ENCODE peak calls at places on chromosomes 3 and 15, in six cellular contexts. L, E, Z, M, S and P are unnamed samples.

GRCh38 chr3:50390523-50391177 is 31.3 kb upstream of the TMEM115 start:
- DNase-seq in Z (no peak), M (no peak), S (no peak), L (no peak), E (peak), P (no peak)

GRCh38 chr3:25527796-25528195 is 99.7 kb downstream of the RARB start:
- DNase-seq in L (no peak), M (no peak), E (no peak), Z (peak), S (no peak), P (no peak)

GRCh38 chr3:14780927-14781507 is 37.7 kb upstream of the FGD5 start:
- DNase-seq in S (peak), L (peak), M (peak), Z (peak), E (peak), P (peak)

GRCh38 chr3:98793971-98794370 is 30.8 kb downstream of the ST3GAL6 start:
- DNase-seq in L (no peak), S (no peak), M (no peak), Z (no peak), E (no peak), P (no peak)

GRCh38 chr3:197186887-197187588 is 111.4 kb downstream of the DLG1 start:
- DNase-seq in L (peak), S (peak), Z (peak), M (peak), E (no peak), P (peak)

GRCh38 chr15:63407612-63408011 is 26.0 kb upstream of the CA12 start:
- DNase-seq in M (peak), E (no peak), L (no peak), Z (no peak), S (no peak), P (no peak)

GRCh38 chr15:99123706-99124451 is 19.0 kb downstream of the SYNM start:
- DNase-seq in M (peak), L (no peak), S (peak), E (peak), Z (peak), P (peak)

GRCh38 chr3:123412076-123412475 is 36.8 kb downstream of the ADCY5 start:
- DNase-seq in Z (no peak), L (no peak), S (no peak), E (no peak), M (no peak), P (no peak)

GRCh38 chr3:111593666-111594065 is 1.5 kb downstream of the ZBED2 start:
- DNase-seq in S (no peak), M (no peak), E (no peak), Z (no peak), L (no peak), P (no peak)

GRCh38 chr3:34009480-34009844 is 211.0 kb downstream of the PDCD6IP start:
- DNase-seq in M (no peak), Z (peak), L (no peak), E (no peak), S (peak), P (no peak)

GRCh38 chr3:127062926-127063325 is 80.0 kb downstream of the PLXNA1 start:
- DNase-seq in S (no peak), Z (no peak), L (no peak), E (peak), M (no peak), P (no peak)

GRCh38 chr3:27454914-27455313 is 29.3 kb downstream of the SLC4A7 start:
- DNase-seq in L (peak), S (no peak), M (no peak), E (no peak), Z (peak), P (no peak)

GRCh38 chr15:36501063-36501678 is 78.3 kb upstream of the CDIN1 start:
- DNase-seq in M (peak), Z (peak), E (no peak), S (peak), L (peak), P (peak)

GRCh38 chr15:84748274-84749110 is at the start of gene ZNF592:
- DNase-seq in L (peak), Z (peak), M (no peak), E (peak), S (peak), P (peak)

GRCh38 chr3:31065765-31066164 is 171.3 kb upstream of the GADL1 start:
- DNase-seq in L (no peak), Z (no peak), S (no peak), E (no peak), M (no peak), P (no peak)

GRCh38 chr3:17233398-17233800 is 348.6 kb downstream of the PLCL2 start:
- DNase-seq in L (peak), S (peak), E (no peak), M (no peak), Z (peak), P (peak)

GRCh38 chr3:138066383-138066782 is 49.0 kb downstream of the DZIP1L start:
- DNase-seq in E (no peak), Z (no peak), M (no peak), L (peak), S (no peak), P (no peak)

GRCh38 chr15:70096975-70097336 is 761 bp downstream of the TLE3 start:
- DNase-seq in Z (peak), S (no peak), M (no peak), E (no peak), L (peak), P (no peak)

GRCh38 chr3:37935290-37935668 is 55.3 kb upstream of the VILL start:
- DNase-seq in S (no peak), L (no peak), Z (peak), E (no peak), M (peak), P (no peak)

GRCh38 chr15:63497642-63498100 is 6.7 kb upstream of the USP3 start:
- DNase-seq in M (no peak), S (no peak), L (peak), E (no peak), Z (no peak), P (no peak)

GRCh38 chr3:197830967-197831313 is 39.9 kb downstream of the LRCH3 start:
- DNase-seq in S (no peak), M (no peak), E (no peak), Z (no peak), L (no peak), P (no peak)

GRCh38 chr15:85865070-85865684 is 70.5 kb upstream of the KLHL25 start:
- DNase-seq in M (peak), E (no peak), L (peak), S (peak), Z (peak), P (peak)

GRCh38 chr3:53170325-53171108 is 9.5 kb downstream of the PRKCD start:
- DNase-seq in S (no peak), E (no peak), L (peak), Z (no peak), M (no peak), P (no peak)

GRCh38 chr15:72415304-72415703 is 17.2 kb downstream of the TMEM202 start:
- DNase-seq in E (no peak), S (no peak), L (no peak), M (no peak), Z (no peak), P (no peak)

GRCh38 chr15:42650208-42651066 is 75.0 kb downstream of the STARD9 start:
- DNase-seq in E (peak), S (peak), L (peak), Z (peak), M (peak), P (peak)

GRCh38 chr3:106829206-106829605 is 548.0 kb upstream of the CCDC54 start:
- DNase-seq in S (no peak), Z (peak), M (no peak), L (no peak), E (no peak), P (no peak)

GRCh38 chr3:156211583-156211982 is 91.2 kb downstream of the KCNAB1 start:
- DNase-seq in S (peak), M (no peak), L (peak), Z (peak), E (no peak), P (no peak)

GRCh38 chr3:156201411-156202405 is 81.3 kb downstream of the KCNAB1 start:
- DNase-seq in S (no peak), E (no peak), M (no peak), L (no peak), Z (no peak), P (no peak)

GRCh38 chr3:156209631-156210336 is 89.4 kb downstream of the KCNAB1 start:
- DNase-seq in S (no peak), E (no peak), Z (peak), L (no peak), M (no peak), P (no peak)

GRCh38 chr3:156207802-156208685 is 87.7 kb downstream of the KCNAB1 start:
- DNase-seq in Z (peak), E (no peak), S (no peak), M (no peak), L (no peak), P (no peak)

DNA sequence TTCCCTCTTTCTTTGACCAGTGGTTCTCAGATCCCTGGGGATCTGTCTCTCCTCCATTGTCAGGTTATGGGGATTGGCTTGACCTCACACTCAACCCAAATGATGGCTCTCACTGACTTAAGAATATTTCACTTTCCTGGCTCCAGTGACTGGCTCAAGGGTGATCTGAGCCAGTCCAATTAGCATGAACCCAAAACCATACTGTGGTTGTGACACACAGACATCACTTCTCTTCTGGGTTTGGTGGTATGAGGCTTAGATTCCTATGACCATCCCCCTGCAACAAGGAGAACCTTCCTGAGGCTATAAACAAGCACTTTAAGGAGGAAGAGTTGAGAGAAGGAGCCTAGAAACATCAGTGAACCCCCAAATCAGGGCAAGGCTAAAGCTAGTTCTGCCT is 85.8 kb downstream of the KCNAB1 start:
- DNase-seq in Z (no peak), S (no peak), L (no peak), E (no peak), M (no peak), P (no peak)
- TF ChIP-seq CTCF in Z (no peak), S (no peak), L (no peak), E (no peak), M (no peak), P (no peak)

GRCh38 chr3:113097821-113098516 is 107.2 kb downstream of the GTPBP8 start:
- DNase-seq in S (peak), M (no peak), L (no peak), E (no peak), Z (peak), P (peak)

GRCh38 chr3:113092746-113093145 is 102.0 kb downstream of the GTPBP8 start:
- DNase-seq in Z (no peak), L (no peak), M (no peak), S (no peak), E (no peak), P (no peak)

GRCh38 chr3:113100063-113100462 is 109.3 kb downstream of the GTPBP8 start:
- DNase-seq in Z (no peak), L (no peak), S (no peak), E (no peak), M (no peak), P (no peak)

GRCh38 chr3:113094514-113094913 is 103.7 kb downstream of the GTPBP8 start:
- DNase-seq in Z (no peak), S (no peak), M (no peak), E (no peak), L (no peak), P (no peak)

DNA sequence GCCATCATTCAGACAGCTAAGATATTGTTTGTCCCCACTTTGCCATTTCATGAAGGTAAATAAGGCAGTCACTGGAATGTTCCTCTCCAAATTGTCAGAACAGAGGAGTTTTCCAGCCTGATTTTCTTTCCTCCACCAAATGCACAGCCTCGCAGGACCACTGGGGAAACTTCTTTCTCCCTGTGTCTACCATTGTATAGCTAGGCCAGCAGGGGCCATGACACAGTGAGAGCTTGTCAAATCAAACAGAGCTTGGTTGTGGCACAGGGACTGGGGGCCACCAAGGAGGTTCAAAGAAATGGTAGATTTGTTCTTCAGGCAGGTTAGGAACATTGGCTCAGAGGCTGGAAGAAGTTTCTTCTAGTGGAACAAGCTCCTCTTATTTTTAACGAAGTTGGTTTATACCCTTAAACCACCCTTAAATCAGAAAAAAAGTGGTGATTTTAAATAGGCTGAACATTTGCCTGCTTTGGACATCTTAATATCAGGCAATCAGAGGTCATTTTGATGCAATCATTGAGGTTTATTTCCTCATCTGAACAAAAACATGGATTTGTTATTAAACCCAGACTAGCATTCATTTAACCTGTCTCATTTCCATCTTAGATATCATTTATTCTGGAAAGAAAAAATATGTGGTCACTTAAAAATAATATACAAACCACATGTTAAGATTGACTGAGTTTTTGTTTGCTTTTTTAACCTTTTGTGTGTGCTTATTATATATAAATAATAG is 105.5 kb downstream of the GTPBP8 start:
- DNase-seq in L (no peak), Z (no peak), M (no peak), E (no peak), S (peak), P (no peak)
- TF ChIP-seq CTCF in L (no peak), Z (no peak), M (no peak), E (no peak), S (peak), P (no peak)

GRCh38 chr3:11634974-11635612 is 8.6 kb downstream of the VGLL4 start:
- DNase-seq in M (no peak), L (no peak), E (no peak), Z (no peak), S (no peak), P (no peak)

GRCh38 chr3:11637901-11638668 is 5.6 kb downstream of the VGLL4 start:
- DNase-seq in Z (peak), S (no peak), M (no peak), E (no peak), L (no peak), P (peak)

GRCh38 chr3:11636372-11636760 is 7.3 kb downstream of the VGLL4 start:
- DNase-seq in M (no peak), Z (no peak), S (no peak), L (no peak), E (no peak), P (no peak)

GRCh38 chr3:11634081-11634635 is 9.6 kb downstream of the VGLL4 start:
- DNase-seq in L (no peak), S (no peak), M (no peak), E (no peak), Z (no peak), P (no peak)

DNA sequence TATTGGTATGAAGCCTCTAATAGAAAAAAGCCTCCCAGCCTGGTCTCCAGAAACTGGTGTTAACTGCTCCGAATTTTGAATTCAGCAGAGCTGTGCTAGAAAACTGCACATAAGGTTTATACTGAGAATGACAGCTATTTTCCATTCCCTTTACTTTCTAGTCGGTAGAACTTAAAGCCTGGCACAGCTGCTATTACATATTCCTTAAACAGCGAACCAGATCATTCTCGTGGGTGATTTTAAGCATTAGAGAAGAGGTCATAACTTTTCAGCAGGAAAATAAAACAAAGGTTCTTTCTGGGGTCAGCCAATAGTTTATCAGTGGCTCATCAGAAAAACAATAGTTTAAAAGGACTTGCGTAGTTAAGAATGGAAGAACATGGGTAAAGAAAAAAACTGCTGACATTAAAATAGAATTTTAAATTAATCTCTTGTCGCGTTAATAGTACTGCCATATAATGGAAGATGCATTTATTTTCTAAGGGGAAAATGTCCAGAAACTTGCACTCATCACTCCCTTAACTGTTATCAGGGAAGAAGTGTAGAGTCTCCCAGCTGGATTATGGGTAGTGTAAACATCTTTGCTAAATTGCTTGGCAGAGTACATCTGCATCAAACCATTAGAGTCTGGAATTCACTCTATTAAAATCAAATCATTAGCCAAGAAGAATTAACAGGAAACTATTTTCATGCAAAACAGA is 7.9 kb downstream of the VGLL4 start:
- DNase-seq in S (no peak), L (no peak), M (no peak), E (no peak), Z (peak), P (no peak)
- TF ChIP-seq CTCF in S (no peak), L (no peak), M (no peak), E (no peak), Z (no peak), P (no peak)

GRCh38 chr15:25056484-25057429 is 102.0 kb downstream of the SNRPN start:
- DNase-seq in L (no peak), E (peak), Z (no peak), M (no peak), S (no peak), P (no peak)
- TF ChIP-seq CTCF in L (peak), E (no peak), Z (peak), M (no peak), S (peak), P (peak)

DNA sequence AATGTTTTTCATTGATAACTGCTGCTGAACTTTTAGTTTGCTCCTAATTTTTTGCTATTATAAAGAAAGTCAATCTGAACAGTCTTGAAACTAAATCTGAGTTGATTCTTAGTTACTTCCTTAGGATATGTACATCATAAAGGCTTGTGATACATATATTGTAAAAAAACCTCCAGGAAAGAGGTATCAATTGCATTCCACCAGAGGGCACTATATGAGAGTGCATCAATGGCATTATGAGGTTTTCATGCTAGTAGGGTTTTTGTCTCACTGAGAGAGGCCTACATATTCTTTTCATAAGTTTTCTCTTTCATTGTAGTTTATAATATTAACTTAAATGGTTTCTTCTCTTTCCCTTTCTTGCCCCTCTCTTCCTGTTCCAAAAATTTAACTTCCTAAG is 46.9 kb downstream of the PIK3R4 start:
- DNase-seq in M (peak), Z (peak), L (peak), E (no peak), S (peak), P (peak)
- TF ChIP-seq CTCF in M (peak), Z (peak), L (peak), E (peak), S (peak), P (peak)

DNA sequence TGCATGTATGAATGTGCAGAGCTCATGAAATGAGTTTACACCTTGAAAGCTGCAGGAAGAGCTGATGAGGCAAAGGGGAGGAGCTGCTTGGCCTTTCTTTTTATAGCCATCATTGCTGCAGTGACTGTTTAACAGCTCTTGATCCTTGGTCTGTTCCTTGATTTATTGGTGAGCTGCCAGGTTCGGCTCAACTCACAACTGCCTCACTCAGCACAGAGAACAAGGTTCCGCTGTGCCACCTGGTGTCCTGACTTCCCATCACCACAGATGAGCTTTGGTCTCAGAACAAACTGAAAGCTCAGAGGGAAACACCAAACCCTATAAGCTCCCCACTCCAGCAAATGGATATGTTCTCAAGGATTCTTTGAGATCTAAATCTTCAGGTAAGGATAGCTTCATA is 626.1 kb downstream of the MAGI1 start:
- DNase-seq in Z (peak), S (no peak), M (peak), L (no peak), E (no peak), P (no peak)
- TF ChIP-seq CTCF in Z (no peak), S (no peak), M (peak), L (no peak), E (no peak), P (no peak)